ENCODE peak calls at places on chromosomes 13 and 19, in eight cellular contexts. X is T-helper 2 cell; I is nucleus accumbens; T is CD8-positive, alpha-beta memory T cell; A is T-helper 17 cell; D is neuronal stem cell; Q is H7; R is naive thymus-derived CD8-positive, alpha-beta T cell. L is an unnamed sample.

GRCh38 chr19:13823256-13823655 is 28.0 kb downstream of the ZSWIM4 start:
- DNase-seq in X (no peak), R (no peak), A (no peak), I (no peak), Q (no peak), T (no peak), D (no peak), L (no peak)

GRCh38 chr13:27360562-27360961 is 63.9 kb upstream of the GTF3A start:
- DNase-seq in I (no peak), Q (no peak), T (no peak), A (no peak), X (no peak), D (no peak), R (no peak), L (no peak)

GRCh38 chr19:7907544-7907943 is 3.9 kb downstream of the MAP2K7 start:
- DNase-seq in R (no peak), A (no peak), D (no peak), X (no peak), I (no peak), T (no peak), Q (no peak), L (no peak)

GRCh38 chr13:23743717-23744116 is 145.5 kb downstream of the MIPEP start:
- DNase-seq in D (no peak), T (no peak), Q (no peak), X (no peak), R (no peak), I (no peak), A (no peak), L (no peak)

GRCh38 chr13:28532226-28533048 is 37.5 kb upstream of the FLT1 start:
- DNase-seq in T (no peak), Q (peak), D (peak), R (no peak), X (no peak), I (no peak), A (no peak), L (no peak)

GRCh38 chr13:113369189-113369588 is 5.3 kb upstream of the GRTP1 start:
- DNase-seq in R (no peak), X (no peak), I (no peak), T (no peak), Q (peak), A (no peak), D (no peak), L (no peak)

GRCh38 chr19:17292301-17293074 is 10.7 kb downstream of the ABHD8 start:
- DNase-seq in D (peak), R (peak), A (peak), I (no peak), Q (peak), X (peak), T (peak), L (peak)

GRCh38 chr19:35400773-35401100 is 29.9 kb downstream of the GPR42 start:
- DNase-seq in R (no peak), A (no peak), T (no peak), I (no peak), D (no peak), Q (no peak), X (no peak), L (no peak)

GRCh38 chr13:59689057-59689456 is 474.7 kb downstream of the DIAPH3 start:
- DNase-seq in D (no peak), I (no peak), X (no peak), R (no peak), T (no peak), A (no peak), Q (peak), L (no peak)

GRCh38 chr13:39132286-39132685 is 94.0 kb downstream of the NHLRC3 start:
- DNase-seq in A (no peak), X (no peak), T (no peak), R (no peak), I (no peak), Q (no peak), D (no peak), L (no peak)

GRCh38 chr13:37618554-37618953 is 20.0 kb upstream of the POSTN start:
- DNase-seq in X (no peak), I (no peak), D (no peak), Q (no peak), A (no peak), T (no peak), R (no peak), L (no peak)

GRCh38 chr13:36767276-36767675 is 51.7 kb upstream of the RFXAP start:
- DNase-seq in A (no peak), T (no peak), X (no peak), Q (no peak), R (no peak), I (no peak), D (no peak), L (no peak)

GRCh38 chr19:58218899-58219298 is 9.8 kb upstream of the ZNF544 start:
- DNase-seq in Q (peak), I (no peak), T (peak), X (no peak), D (no peak), R (no peak), A (peak), L (no peak)

GRCh38 chr19:42111384-42111783 is 20.9 kb downstream of the POU2F2 start:
- DNase-seq in X (no peak), A (no peak), T (no peak), Q (no peak), D (no peak), I (no peak), R (no peak), L (no peak)

GRCh38 chr19:42330521-42330835 is 5.0 kb downstream of the MEGF8 start:
- DNase-seq in R (no peak), D (no peak), X (no peak), A (no peak), T (no peak), Q (no peak), I (no peak), L (no peak)

GRCh38 chr19:15297416-15298224 is 34.7 kb downstream of the BRD4 start:
- DNase-seq in I (no peak), T (peak), Q (no peak), X (no peak), D (no peak), A (no peak), R (peak), L (no peak)

GRCh38 chr13:74575729-74576125 is 441.5 kb upstream of the KLF12 start:
- DNase-seq in D (peak), Q (peak), A (peak), R (peak), X (peak), T (peak), I (peak), L (peak)

GRCh38 chr13:91368101-91368500 is 20.6 kb downstream of the MIR17HG start:
- DNase-seq in A (no peak), I (no peak), T (no peak), R (no peak), Q (no peak), D (no peak), X (no peak), L (no peak)

GRCh38 chr13:47135800-47136658 is 239.2 kb upstream of the HTR2A start:
- DNase-seq in D (no peak), R (no peak), A (no peak), T (no peak), I (no peak), Q (no peak), X (no peak), L (no peak)

GRCh38 chr13:114140909-114141255 is 8.5 kb upstream of the RASA3 start:
- DNase-seq in D (no peak), T (peak), I (no peak), A (peak), Q (no peak), X (no peak), R (peak), L (no peak)

GRCh38 chr19:58001895-58002369 is 688 bp downstream of the ZNF606 start:
- DNase-seq in T (no peak), X (no peak), Q (no peak), I (peak), A (no peak), R (no peak), D (no peak), L (no peak)

GRCh38 chr19:38686530-38686888 is 39.1 kb downstream of the ACTN4 start:
- DNase-seq in T (peak), Q (peak), A (peak), D (no peak), X (no peak), R (no peak), I (no peak), L (no peak)

GRCh38 chr13:33015791-33016323 is 366 bp upstream of the KL start:
- DNase-seq in T (no peak), A (no peak), I (no peak), X (no peak), R (no peak), D (no peak), Q (peak), L (peak)

GRCh38 chr19:46624958-46625661 is at the start of gene PTGIR:
- DNase-seq in Q (peak), A (no peak), R (no peak), T (no peak), D (no peak), X (no peak), I (no peak), L (no peak)

GRCh38 chr13:113887700-113888201 is 23.9 kb upstream of the GAS6 start:
- DNase-seq in R (no peak), I (no peak), T (no peak), Q (no peak), X (no peak), D (no peak), A (no peak), L (no peak)

GRCh38 chr13:48126944-48127814 is 32.3 kb upstream of the MED4 start:
- DNase-seq in Q (peak), I (peak), R (peak), A (peak), T (peak), X (no peak), D (peak), L (peak)

GRCh38 chr13:41054919-41055619 is 6.2 kb upstream of the WBP4 start:
- DNase-seq in R (no peak), D (no peak), Q (peak), X (no peak), I (no peak), A (no peak), T (no peak), L (peak)

GRCh38 chr19:12155324-12155723 is 1.2 kb downstream of the ZNF625 start:
- DNase-seq in X (no peak), A (no peak), R (no peak), T (no peak), I (no peak), Q (peak), D (no peak), L (no peak)

GRCh38 chr13:25806304-25806974 is 245.4 kb downstream of the SHISA2 start:
- DNase-seq in Q (no peak), T (no peak), R (no peak), X (no peak), D (no peak), A (no peak), I (no peak), L (no peak)

GRCh38 chr13:34020388-34020787 is 202.4 kb downstream of the RFC3 start:
- DNase-seq in R (no peak), A (no peak), X (no peak), Q (no peak), D (no peak), T (no peak), I (no peak), L (no peak)

GRCh38 chr19:2986951-2987491 is 9.7 kb downstream of the TLE6 start:
- DNase-seq in I (no peak), R (no peak), A (no peak), T (no peak), D (no peak), X (no peak), Q (peak), L (no peak)

GRCh38 chr19:18894254-18895037 is 1.5 kb downstream of the CERS1 start:
- DNase-seq in D (peak), Q (peak), I (peak), X (no peak), T (no peak), R (no peak), A (no peak), L (no peak)

GRCh38 chr13:20426766-20427448 is 98.8 kb downstream of the CRYL1 start:
- DNase-seq in X (no peak), T (no peak), R (no peak), Q (no peak), I (no peak), D (no peak), A (no peak), L (no peak)

GRCh38 chr13:45367995-45368394 is 27.0 kb upstream of the TPT1 start:
- DNase-seq in Q (no peak), I (no peak), T (no peak), R (no peak), A (no peak), X (no peak), D (no peak), L (no peak)

GRCh38 chr19:11400695-11401291 is 16.7 kb upstream of the EPOR start:
- DNase-seq in R (no peak), T (no peak), Q (no peak), D (no peak), X (no peak), A (no peak), I (no peak), L (no peak)

GRCh38 chr13:79829880-79830279 is 348.9 kb downstream of the NDFIP2 start:
- DNase-seq in T (no peak), D (no peak), X (no peak), A (no peak), Q (no peak), R (no peak), I (no peak), L (no peak)

GRCh38 chr13:113977976-113978375 is 4.1 kb upstream of the C13orf46 start:
- DNase-seq in D (no peak), T (no peak), I (no peak), R (peak), X (no peak), A (no peak), Q (no peak), L (no peak)

GRCh38 chr13:90752070-90752469 is 595.4 kb upstream of the MIR17HG start:
- DNase-seq in X (no peak), T (no peak), A (no peak), R (no peak), Q (no peak), D (no peak), I (no peak), L (no peak)

GRCh38 chr19:43765109-43765876 is 10.5 kb upstream of the SMG9 start:
- DNase-seq in X (peak), A (peak), D (no peak), T (peak), I (no peak), R (peak), Q (no peak), L (no peak)

GRCh38 chr13:111216166-111216960 is 101.3 kb downstream of the ARHGEF7 start:
- DNase-seq in D (peak), T (peak), I (peak), A (peak), Q (peak), R (peak), X (no peak), L (peak)

L was measured in HEK293T.